ENCODE peak calls at places on chromosomes 3 and 15, in four cellular contexts. One of them, this sample, is unnamed. For H3K36me3 and H3K4me1, the result is how much of the 10 kb centered on the place peaks cover.

GRCh38 chr15:74709011-74709410 is 13.2 kb upstream of the EDC3 start:
- DNase-seq in fibroblast of lung: no peak
- DNase-seq in sigmoid colon: no peak
- DNase-seq in H1: no peak
- DNase-seq in this sample: no peak

GRCh38 chr3:713225-713624 is 379.6 kb upstream of the CNTN6 start:
- DNase-seq in sigmoid colon: no peak
- DNase-seq in fibroblast of lung: no peak
- DNase-seq in H1: no peak
- DNase-seq in this sample: no peak

GRCh38 chr15:77493324-77493907 is 72.7 kb downstream of the HMG20A start:
- DNase-seq in fibroblast of lung: peak
- DNase-seq in sigmoid colon: no peak
- DNase-seq in H1: no peak
- DNase-seq in this sample: no peak

GRCh38 chr15:62369454-62369853 is 204.4 kb upstream of the C2CD4B start:
- DNase-seq in fibroblast of lung: no peak
- DNase-seq in sigmoid colon: no peak
- DNase-seq in H1: no peak
- DNase-seq in this sample: no peak

GRCh38 chr15:70795311-70795665 is 31.9 kb upstream of the UACA start:
- DNase-seq in sigmoid colon: no peak
- DNase-seq in H1: no peak
- DNase-seq in fibroblast of lung: peak
- DNase-seq in this sample: no peak

GRCh38 chr3:32340039-32340438 is 51.6 kb upstream of the CMTM7 start:
- DNase-seq in H1: no peak
- DNase-seq in fibroblast of lung: peak
- DNase-seq in sigmoid colon: no peak
- DNase-seq in this sample: peak

GRCh38 chr3:15899438-15899837 is 101.7 kb upstream of the ANKRD28 start:
- DNase-seq in fibroblast of lung: peak
- DNase-seq in sigmoid colon: no peak
- DNase-seq in H1: no peak
- DNase-seq in this sample: no peak

GRCh38 chr3:2110597-2111117 is 12.0 kb downstream of the CNTN4 start:
- DNase-seq in H1: no peak
- DNase-seq in sigmoid colon: no peak
- DNase-seq in fibroblast of lung: no peak
- DNase-seq in this sample: no peak

GRCh38 chr3:142534543-142534942 is 44.0 kb downstream of the ATR start:
- DNase-seq in fibroblast of lung: no peak
- DNase-seq in sigmoid colon: no peak
- DNase-seq in H1: no peak
- DNase-seq in this sample: no peak

GRCh38 chr15:62444104-62445027 is 279.3 kb upstream of the C2CD4B start:
- DNase-seq in sigmoid colon: peak
- DNase-seq in fibroblast of lung: peak
- DNase-seq in H1: no peak
- DNase-seq in this sample: no peak

GRCh38 chr3:20040476-20041196 is 390 bp downstream of the KAT2B start:
- DNase-seq in sigmoid colon: peak
- DNase-seq in H1: no peak
- DNase-seq in fibroblast of lung: peak
- DNase-seq in this sample: peak

GRCh38 chr3:175386630-175387029 is 527.5 kb downstream of the NAALADL2 start:
- DNase-seq in H1: no peak
- DNase-seq in fibroblast of lung: peak
- DNase-seq in sigmoid colon: no peak
- DNase-seq in this sample: no peak

GRCh38 chr3:43883729-43884396 is 193.1 kb downstream of the ABHD5 start:
- DNase-seq in H1: no peak
- DNase-seq in sigmoid colon: no peak
- DNase-seq in fibroblast of lung: no peak
- DNase-seq in this sample: no peak

GRCh38 chr3:119368243-119368800 is 74.1 kb downstream of the ARHGAP31 start:
- DNase-seq in sigmoid colon: no peak
- DNase-seq in fibroblast of lung: no peak
- DNase-seq in H1: no peak
- DNase-seq in this sample: no peak

GRCh38 chr3:172089250-172089649 is 49.9 kb downstream of the FNDC3B start:
- DNase-seq in H1: no peak
- DNase-seq in fibroblast of lung: peak
- DNase-seq in sigmoid colon: no peak
- DNase-seq in this sample: no peak

GRCh38 chr3:32510075-32510724 is 7.5 kb upstream of the CMTM6 start:
- DNase-seq in H1: no peak
- DNase-seq in sigmoid colon: peak
- DNase-seq in fibroblast of lung: peak
- DNase-seq in this sample: peak

GRCh38 chr3:184726497-184726896 is 14.6 kb upstream of the MAGEF1 start:
- DNase-seq in sigmoid colon: no peak
- DNase-seq in H1: no peak
- DNase-seq in fibroblast of lung: no peak
- DNase-seq in this sample: no peak

GRCh38 chr3:66439666-66440344 is 61.0 kb downstream of the LRIG1 start:
- DNase-seq in fibroblast of lung: peak
- DNase-seq in H1: no peak
- DNase-seq in sigmoid colon: peak
- DNase-seq in this sample: no peak

GRCh38 chr15:52678036-52678467 is 1.1 kb downstream of the ATOSA start:
- DNase-seq in fibroblast of lung: peak
- DNase-seq in H1: peak
- DNase-seq in sigmoid colon: peak
- DNase-seq in this sample: peak

GRCh38 chr15:42133892-42134502 is 22.4 kb downstream of the PLA2G4F start:
- DNase-seq in fibroblast of lung: peak
- DNase-seq in sigmoid colon: peak
- DNase-seq in H1: peak
- DNase-seq in this sample: peak

GRCh38 chr3:50325497-50326181 is 2.4 kb downstream of the TUSC2 start:
- DNase-seq in fibroblast of lung: no peak
- DNase-seq in H1: no peak
- DNase-seq in sigmoid colon: no peak
- DNase-seq in this sample: no peak

GRCh38 chr3:36823806-36824205 is 59.5 kb upstream of the DCLK3 start:
- DNase-seq in sigmoid colon: no peak
- DNase-seq in H1: no peak
- DNase-seq in fibroblast of lung: no peak
- DNase-seq in this sample: no peak

GRCh38 chr3:115804722-115805121 is 181.4 kb downstream of the GAP43 start:
- DNase-seq in H1: no peak
- DNase-seq in sigmoid colon: no peak
- DNase-seq in fibroblast of lung: peak
- DNase-seq in this sample: no peak

GRCh38 chr3:8509961-8510360 is 8.3 kb downstream of the LMCD1 start:
- DNase-seq in H1: no peak
- DNase-seq in sigmoid colon: no peak
- DNase-seq in fibroblast of lung: peak
- DNase-seq in this sample: no peak

GRCh38 chr3:43175541-43175940 is 69.7 kb upstream of the POMGNT2 start:
- DNase-seq in fibroblast of lung: no peak
- DNase-seq in H1: no peak
- DNase-seq in sigmoid colon: no peak
- DNase-seq in this sample: no peak

GRCh38 chr15:40063563-40064011 is 24.6 kb upstream of the SRP14 start:
- DNase-seq in H1: no peak
- DNase-seq in fibroblast of lung: peak
- DNase-seq in sigmoid colon: no peak
- DNase-seq in this sample: no peak

GRCh38 chr15:42921049-42921731 is 612 bp upstream of the TTBK2 start:
- DNase-seq in sigmoid colon: peak
- DNase-seq in fibroblast of lung: peak
- DNase-seq in H1: no peak
- DNase-seq in this sample: peak

GRCh38 chr3:40524222-40524570 is 564 bp upstream of the ZNF621 start:
- DNase-seq in H1: no peak
- DNase-seq in sigmoid colon: no peak
- DNase-seq in fibroblast of lung: no peak
- DNase-seq in this sample: no peak

GRCh38 chr3:73955671-73956070 is 330.9 kb upstream of the PDZRN3 start:
- DNase-seq in H1: no peak
- DNase-seq in fibroblast of lung: no peak
- DNase-seq in sigmoid colon: no peak
- DNase-seq in this sample: no peak

GRCh38 chr15:64997911-64998310 is 8.2 kb upstream of the SPG21 start:
- DNase-seq in sigmoid colon: no peak
- DNase-seq in fibroblast of lung: no peak
- DNase-seq in H1: no peak
- DNase-seq in this sample: no peak

GRCh38 chr3:120795017-120795648 is 52.6 kb downstream of the GTF2E1 start:
- DNase-seq in fibroblast of lung: peak
- DNase-seq in H1: peak
- DNase-seq in sigmoid colon: peak
- DNase-seq in this sample: peak

GRCh38 chr3:149299938-149300791 is 33.3 kb downstream of the TM4SF18 start:
- DNase-seq in H1: no peak
- DNase-seq in fibroblast of lung: peak
- DNase-seq in sigmoid colon: no peak
- DNase-seq in this sample: no peak

GRCh38 chr3:187662848-187663407 is 7.3 kb downstream of the SST start:
- DNase-seq in H1: no peak
- DNase-seq in sigmoid colon: no peak
- DNase-seq in fibroblast of lung: no peak
- DNase-seq in this sample: no peak

GRCh38 chr15:77002954-77003912 is 8.3 kb downstream of the PSTPIP1 start:
- DNase-seq in sigmoid colon: peak
- DNase-seq in fibroblast of lung: no peak
- DNase-seq in H1: no peak
- DNase-seq in this sample: no peak

GRCh38 chr3:139281512-139282196 is 62.2 kb upstream of the MRPS22 start:
- DNase-seq in sigmoid colon: no peak
- DNase-seq in H1: no peak
- DNase-seq in fibroblast of lung: peak
- DNase-seq in this sample: no peak

GRCh38 chr15:66100761-66101160 is 152.8 kb downstream of the MEGF11 start:
- DNase-seq in H1: no peak
- DNase-seq in fibroblast of lung: no peak
- DNase-seq in sigmoid colon: peak
- DNase-seq in this sample: no peak

GRCh38 chr3:47405820-47406761 is 25.3 kb downstream of the PTPN23 start:
- DNase-seq in fibroblast of lung: no peak
- DNase-seq in sigmoid colon: no peak
- DNase-seq in H1: no peak
- DNase-seq in this sample: no peak
- H3K36me3 ChIP-seq in fibroblast of lung: under half
- H3K36me3 ChIP-seq in sigmoid colon: under half
- H3K36me3 ChIP-seq in H1: under half
- H3K36me3 ChIP-seq in this sample: under half

GRCh38 chr3:81492048-81492447 is 269.4 kb downstream of the GBE1 start:
- DNase-seq in fibroblast of lung: no peak
- DNase-seq in sigmoid colon: no peak
- DNase-seq in H1: no peak
- DNase-seq in this sample: no peak
- H3K27ac ChIP-seq in fibroblast of lung: peak
- H3K27ac ChIP-seq in sigmoid colon: peak
- H3K27ac ChIP-seq in H1: no peak
- H3K27ac ChIP-seq in this sample: no peak

DNA sequence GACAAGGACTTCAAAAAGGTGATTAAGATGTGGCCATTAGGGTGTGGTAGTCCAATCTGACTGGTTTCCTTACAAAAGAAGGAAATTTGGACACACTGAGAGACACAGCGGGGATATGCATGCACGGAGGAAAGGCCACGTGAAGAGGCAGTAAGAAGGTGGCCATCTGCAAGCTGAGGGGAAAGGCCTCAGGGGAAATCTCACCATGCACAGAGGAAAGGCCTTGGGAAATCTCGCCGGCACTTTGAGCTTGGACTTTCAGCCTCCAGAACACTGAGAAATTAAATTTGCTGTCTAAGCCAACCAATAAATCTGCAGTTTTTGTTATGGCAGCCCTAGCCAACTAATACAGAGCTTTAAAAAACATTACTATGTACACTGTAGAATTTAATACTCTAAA is 78.8 kb downstream of the DLG1 start:
- DNase-seq in fibroblast of lung: no peak
- DNase-seq in H1: no peak
- DNase-seq in sigmoid colon: no peak
- DNase-seq in this sample: no peak
- H3K4me1 ChIP-seq in fibroblast of lung: under half
- H3K4me1 ChIP-seq in H1: under half
- H3K4me1 ChIP-seq in sigmoid colon: under half
- H3K4me1 ChIP-seq in this sample: under half

GRCh38 chr15:100873029-100873677 is 6.5 kb upstream of the ALDH1A3 start:
- DNase-seq in sigmoid colon: peak
- DNase-seq in H1: no peak
- DNase-seq in fibroblast of lung: peak
- DNase-seq in this sample: no peak
- H3K36me3 ChIP-seq in sigmoid colon: under half
- H3K36me3 ChIP-seq in H1: under half
- H3K36me3 ChIP-seq in fibroblast of lung: under half
- H3K36me3 ChIP-seq in this sample: under half

This sample was measured in naive thymus-derived CD4-positive, alpha-beta T cell.